ENCODE peak calls at places on chromosomes 11 and 22, in four cellular contexts. B is brain microvascular endothelial cell; Y is IMR-90; T is CD8-positive, alpha-beta memory T cell. D is an unnamed sample.

GRCh38 chr11:78606667-78607066 is 32.0 kb upstream of the NARS2 start:
- DNase-seq in B (no peak), T (no peak), Y (no peak), D (peak)

GRCh38 chr11:96339704-96340554 is 3.1 kb downstream of the MAML2 start:
- DNase-seq in T (no peak), B (no peak), Y (peak), D (no peak)

GRCh38 chr11:18392434-18393321 is 1.7 kb upstream of the LDHA start:
- DNase-seq in Y (no peak), B (no peak), T (no peak), D (no peak)

GRCh38 chr11:126366064-126366822 is 10.8 kb downstream of the ST3GAL4 start:
- DNase-seq in T (no peak), Y (no peak), B (no peak), D (no peak)

GRCh38 chr11:111631666-111632039 is 29.4 kb downstream of the SIK2 start:
- DNase-seq in T (no peak), Y (peak), B (peak), D (no peak)

GRCh38 chr11:26837154-26837553 is 115.3 kb upstream of the SLC5A12 start:
- DNase-seq in B (no peak), Y (no peak), T (no peak), D (no peak)

GRCh38 chr11:28911829-28912228 is 803.6 kb downstream of the METTL15 start:
- DNase-seq in T (no peak), Y (no peak), B (no peak), D (no peak)

GRCh38 chr11:117583063-117583801 is 213.8 kb downstream of the DSCAML1 start:
- DNase-seq in Y (no peak), B (no peak), T (no peak), D (no peak)

GRCh38 chr11:21411114-21411513 is 741.7 kb downstream of the NELL1 start:
- DNase-seq in T (no peak), B (no peak), Y (no peak), D (no peak)

GRCh38 chr11:83287631-83288030 is 1.5 kb upstream of the CCDC90B start:
- DNase-seq in B (no peak), Y (no peak), T (no peak), D (no peak)

GRCh38 chr11:48193876-48194275 is 22.7 kb upstream of the OR4B1 start:
- DNase-seq in T (no peak), B (peak), Y (peak), D (peak)

GRCh38 chr11:112173152-112173551 is 2.2 kb upstream of the BCO2 start:
- DNase-seq in Y (no peak), B (no peak), T (no peak), D (no peak)

GRCh38 chr11:64000026-64000739 is 13.9 kb downstream of the OTUB1 start:
- DNase-seq in B (peak), Y (peak), T (peak), D (no peak)

GRCh38 chr11:44855138-44855849 is 95.4 kb downstream of the TP53I11 start:
- DNase-seq in T (no peak), B (no peak), Y (peak), D (no peak)

GRCh38 chr11:59556115-59556882 is 45.0 kb downstream of the OR4D9 start:
- DNase-seq in B (peak), Y (peak), T (peak), D (no peak)

GRCh38 chr22:29816128-29816527 is 21.9 kb downstream of the ASCC2 start:
- DNase-seq in T (no peak), Y (no peak), B (no peak), D (no peak)

GRCh38 chr11:118635237-118635591 is 27.8 kb downstream of the PHLDB1 start:
- DNase-seq in Y (no peak), B (no peak), T (no peak), D (no peak)

GRCh38 chr22:48500481-48501230 is 1327.0 kb downstream of the BRD1 start:
- DNase-seq in B (peak), Y (no peak), T (no peak), D (no peak)

GRCh38 chr11:74417860-74418508 is 19.8 kb upstream of the PGM2L1 start:
- DNase-seq in T (no peak), B (peak), Y (peak), D (no peak)

GRCh38 chr22:40332319-40332781 is 13.9 kb upstream of the ADSL start:
- DNase-seq in Y (peak), T (no peak), B (peak), D (no peak)

GRCh38 chr22:33756508-33756949 is 163.7 kb downstream of the LARGE1 start:
- DNase-seq in B (no peak), T (no peak), Y (no peak), D (no peak)

GRCh38 chr11:43458486-43458885 is 99.8 kb downstream of the TTC17 start:
- DNase-seq in B (no peak), Y (no peak), T (no peak), D (no peak)

GRCh38 chr11:69854719-69855118 is 35.5 kb upstream of the FGF3 start:
- DNase-seq in T (no peak), Y (peak), B (peak), D (peak)

GRCh38 chr22:49688516-49689254 is 139.0 kb downstream of the BRD1 start:
- DNase-seq in B (no peak), Y (no peak), T (no peak), D (no peak)

GRCh38 chr11:74462009-74462408 is 5.3 kb downstream of the KCNE3 start:
- DNase-seq in Y (no peak), B (no peak), T (no peak), D (no peak)

GRCh38 chr22:49827853-49828598 is at the start of gene BRD1:
- DNase-seq in T (peak), B (peak), Y (peak), D (no peak)

GRCh38 chr11:20368441-20368840 is 4.9 kb downstream of the HTATIP2 start:
- DNase-seq in B (no peak), T (no peak), Y (no peak), D (no peak)

GRCh38 chr11:118485273-118485672 is 42.0 kb upstream of the TTC36 start:
- DNase-seq in T (no peak), Y (no peak), B (no peak), D (no peak)

GRCh38 chr22:30868663-30869385 is 99.8 kb downstream of the MORC2 start:
- DNase-seq in B (peak), Y (peak), T (no peak), D (no peak)

GRCh38 chr11:65654375-65655349 is 8.1 kb downstream of the RELA start:
- DNase-seq in B (no peak), T (no peak), Y (no peak), D (no peak)
- H3K27ac ChIP-seq in B (no peak), T (no peak), Y (no peak), D (no peak)

DNA sequence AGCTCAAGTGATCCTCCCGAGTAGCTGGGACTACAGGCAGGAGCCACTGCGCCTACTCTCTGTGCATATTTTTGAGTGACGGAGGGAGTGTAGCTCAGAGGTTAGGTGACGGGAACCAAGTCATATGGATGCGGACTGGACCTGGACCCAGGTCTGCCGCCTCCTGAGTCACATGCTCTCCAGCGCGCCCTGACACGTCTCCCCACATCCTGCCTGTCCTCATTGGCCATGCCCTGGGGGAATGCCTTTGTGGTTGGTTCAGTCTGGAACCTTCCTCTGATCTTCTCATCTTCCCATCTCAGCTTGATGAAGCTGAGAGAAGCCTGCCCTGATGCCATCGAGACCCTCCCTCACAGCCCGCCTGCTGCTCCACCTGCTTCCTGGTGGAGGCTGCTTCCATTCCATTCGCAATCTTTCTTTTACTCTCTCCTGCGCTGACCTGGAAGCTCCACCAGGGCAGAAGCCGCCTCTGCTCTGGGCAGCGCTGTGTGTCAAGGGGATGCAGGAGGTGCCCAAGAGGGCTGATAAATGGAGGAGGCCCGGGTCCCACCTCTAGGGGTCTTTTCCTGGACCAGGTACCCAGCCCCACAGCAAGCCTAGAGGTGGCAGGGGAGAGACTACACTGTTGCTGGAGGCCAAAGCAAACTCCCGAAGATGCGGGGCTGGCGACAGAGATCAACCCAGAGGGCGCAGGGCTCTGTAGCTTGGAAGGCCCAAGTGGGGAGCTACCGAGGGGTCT is 13.9 kb upstream of the BAIAP2L2 start:
- DNase-seq in Y (no peak), B (no peak), T (no peak), D (peak)
- H3K27ac ChIP-seq in Y (no peak), B (no peak), T (no peak), D (peak)

GRCh38 chr11:77474509-77475070 is 696 bp upstream of the PAK1 start:
- DNase-seq in B (no peak), Y (no peak), T (no peak), D (no peak)
- H3K27ac ChIP-seq in B (no peak), Y (no peak), T (no peak), D (peak)

DNA sequence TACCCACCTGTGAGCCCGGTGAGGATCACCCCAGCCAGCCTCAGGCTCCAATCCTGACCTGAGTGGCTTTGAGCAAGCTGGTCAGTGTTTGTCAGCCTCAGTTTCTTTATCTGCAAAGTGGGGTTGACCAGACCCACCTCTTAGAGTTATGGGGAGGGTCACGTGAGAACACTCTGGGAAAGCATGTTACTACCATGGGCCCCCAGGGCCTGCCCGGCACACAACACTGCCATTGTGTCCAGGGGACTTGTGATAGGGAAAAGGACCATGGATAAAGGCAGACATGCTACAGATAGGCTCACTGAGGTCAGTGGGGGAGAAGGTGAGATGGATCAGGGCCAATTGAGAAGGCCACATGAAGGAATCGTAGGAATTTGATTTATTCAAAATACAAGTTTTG is 32.1 kb upstream of the SUSD2 start:
- DNase-seq in Y (no peak), T (no peak), B (no peak), D (no peak)
- H3K27ac ChIP-seq in Y (no peak), T (no peak), B (no peak), D (no peak)

DNA sequence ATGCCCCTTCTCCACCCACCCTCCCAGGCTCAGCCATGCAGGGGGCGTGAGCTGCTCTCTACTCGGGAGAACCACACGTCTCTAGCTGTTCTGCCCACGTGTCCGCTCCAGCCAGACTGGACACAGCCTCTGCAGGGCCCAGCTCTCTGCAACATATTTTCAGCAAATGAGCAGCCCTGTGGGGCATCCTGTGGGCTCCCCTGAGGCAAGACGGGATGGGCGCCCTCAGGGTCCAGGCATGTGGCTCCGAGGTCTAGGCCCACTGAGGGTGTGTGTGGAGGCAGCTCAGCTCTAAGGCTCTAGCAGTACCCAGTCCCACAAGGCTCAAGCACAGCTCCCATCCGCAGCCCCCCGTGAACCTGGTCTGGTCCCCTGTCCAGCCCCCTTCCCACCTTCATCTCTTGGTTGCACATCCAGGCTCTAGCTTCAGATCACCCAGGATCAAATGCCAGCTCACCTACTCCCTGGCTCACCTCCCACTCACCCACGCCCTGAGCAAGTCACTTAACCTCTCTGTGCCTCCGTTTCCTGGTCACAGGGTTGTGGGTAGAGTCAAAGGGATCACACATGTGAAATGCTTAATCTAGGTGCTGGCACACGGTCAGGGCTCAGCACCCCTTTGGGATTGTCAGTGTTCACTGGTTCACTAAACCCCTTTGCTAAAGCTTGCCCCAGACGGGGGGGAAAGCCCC is 57.8 kb upstream of the TCF20 start:
- DNase-seq in T (no peak), B (no peak), Y (no peak), D (no peak)
- H3K27ac ChIP-seq in T (no peak), B (no peak), Y (no peak), D (no peak)

GRCh38 chr11:76802621-76803020 is 19.5 kb downstream of the TSKU start:
- DNase-seq in T (no peak), B (no peak), Y (no peak), D (no peak)
- H3K27ac ChIP-seq in T (no peak), B (no peak), Y (peak), D (no peak)

DNA sequence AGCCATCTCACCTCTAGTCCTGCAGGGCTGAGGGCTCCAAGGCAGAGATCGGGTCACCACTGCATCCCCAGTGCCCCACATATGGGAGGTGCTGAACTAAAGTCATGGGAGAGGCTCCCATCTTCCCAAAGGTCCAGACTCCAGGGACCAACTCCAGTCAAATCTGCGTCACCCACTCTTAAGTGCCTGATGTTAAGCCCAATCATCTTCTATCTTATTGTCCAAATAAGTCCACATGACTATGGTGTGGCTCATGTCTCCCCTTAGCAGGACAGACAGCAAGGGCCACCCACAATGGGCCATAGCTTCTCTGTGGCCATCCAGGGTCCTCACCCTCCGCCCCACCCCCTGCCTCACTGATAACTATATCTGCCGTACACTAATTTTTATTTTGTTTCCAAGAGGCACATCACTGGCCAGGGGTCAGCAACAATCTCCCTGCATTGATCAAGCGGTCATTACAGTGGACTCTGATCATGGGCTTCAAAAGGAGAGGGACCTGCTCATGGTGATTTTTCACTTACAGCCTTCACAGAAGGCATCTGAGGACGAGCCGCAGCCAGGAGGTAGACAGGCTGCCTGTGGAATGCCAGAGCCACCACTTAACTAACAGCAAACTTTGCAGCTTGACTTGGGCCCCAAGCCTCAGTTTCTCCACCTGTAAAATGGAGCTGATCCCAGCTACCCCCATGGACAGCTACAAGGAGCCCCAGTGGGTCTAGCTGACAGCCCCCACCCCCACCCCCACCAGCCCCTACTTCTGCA is 23.3 kb downstream of the MYH9 start:
- DNase-seq in Y (no peak), B (no peak), T (no peak), D (no peak)
- H3K27ac ChIP-seq in Y (peak), B (peak), T (peak), D (peak)

DNA sequence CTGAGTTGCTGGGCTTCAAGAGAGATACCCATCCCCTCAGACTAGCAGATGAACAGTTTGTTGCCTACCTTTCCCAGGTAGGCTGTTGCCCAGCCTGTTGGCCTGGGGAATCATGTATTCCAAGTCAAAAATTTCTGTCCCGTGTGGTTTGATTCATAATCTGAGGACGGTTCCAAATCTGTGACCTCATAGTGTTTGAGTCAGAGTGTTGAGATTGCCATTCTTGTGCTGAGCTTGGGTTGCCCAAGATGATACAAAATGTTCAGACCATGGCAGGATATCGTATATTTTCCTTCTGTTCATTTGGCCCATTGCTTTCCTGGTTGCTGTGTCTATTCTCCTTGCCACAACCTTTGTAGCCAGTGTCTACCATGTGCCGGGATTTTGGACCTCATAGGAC is 64.3 kb downstream of the CYB5R2 start:
- DNase-seq in T (no peak), Y (no peak), B (no peak), D (no peak)
- H3K27ac ChIP-seq in T (no peak), Y (no peak), B (no peak), D (no peak)

DNA sequence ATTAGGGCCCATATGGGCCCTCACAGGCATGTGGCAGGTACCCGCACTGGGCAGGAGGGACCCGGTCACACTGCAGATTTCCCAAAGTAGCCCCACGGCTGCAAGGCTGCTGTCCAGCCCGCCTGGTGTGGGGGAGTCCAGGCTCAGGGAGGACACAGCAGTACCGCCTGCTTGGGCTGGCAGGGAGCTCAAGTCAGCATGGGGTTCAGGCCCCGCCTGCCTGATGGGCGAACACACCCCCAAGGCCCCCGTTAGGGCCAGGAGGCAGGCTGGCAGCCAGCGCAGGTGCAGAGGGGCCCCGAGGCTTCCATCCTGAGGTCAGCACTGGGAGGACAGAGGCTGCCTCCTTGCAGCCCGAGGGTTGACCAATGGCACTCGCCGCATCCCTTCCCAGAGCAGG is 5.5 kb downstream of the ZDHHC8 start:
- DNase-seq in B (no peak), Y (no peak), T (no peak), D (no peak)
- H3K27ac ChIP-seq in B (no peak), Y (no peak), T (no peak), D (no peak)